ENCODE peak calls at places on chromosomes 16 and 17, in eight cellular contexts. G is fibroblast of the aortic adventitia; K is fibroblast of mammary gland; I is activated T-cell treated with anti-CD3 and anti-CD28 coated beads, Interleukin-2, amount 50 U/mL, for 4 hours; L is epithelial cell of esophagus; W is activated T-helper 1 cell treated with Interleukin-2 at 50 U/mL for 16 hours; F is stimulated activated CD8-positive, alpha-beta memory T cell treated with anti-CD3 and anti-CD28 coated beads, Interleukin-7, amount 100 ng/mL, for 24 hours; M is ovary. V is an unnamed sample.

GRCh38 chr16:70018254-70018653 is 67.1 kb downstream of the CLEC18A start:
- DNase-seq in I (peak; percentile 20), M (no peak), W (peak; percentile 22), K (peak; percentile 30), F (peak; percentile 4), L (peak; percentile 33), G (peak; percentile 4), V (no peak)

GRCh38 chr16:51392651-51393187 is 241.6 kb upstream of the SALL1 start:
- DNase-seq in W (no peak), M (peak; percentile 16), G (peak; percentile 90), I (no peak), L (peak; percentile 67), F (no peak), K (peak; percentile 98), V (peak; percentile 51)

GRCh38 chr17:65588194-65588808 is 26.9 kb upstream of the AXIN2 start:
- DNase-seq in K (no peak), G (peak; percentile 74), M (no peak), I (no peak), F (no peak), W (no peak), L (no peak), V (no peak)

GRCh38 chr16:86961133-86961720 is 356.0 kb downstream of the C16orf95 start:
- DNase-seq in K (peak; percentile 67), M (no peak), I (no peak), F (no peak), G (peak; percentile 29), L (no peak), W (no peak), V (peak; percentile 70)

GRCh38 chr16:75491876-75492275 is 3.4 kb downstream of the CHST6 start:
- DNase-seq in G (no peak), F (no peak), W (no peak), I (no peak), M (no peak), L (no peak), K (no peak), V (peak; percentile 21)

GRCh38 chr16:81711609-81712329 is 67.3 kb upstream of the PLCG2 start:
- DNase-seq in I (no peak), L (peak; percentile 83), G (peak; percentile 85), K (peak; percentile 92), F (no peak), W (no peak), M (peak; percentile 71), V (peak; percentile 68)

GRCh38 chr17:14101976-14102375 is 32.7 kb downstream of the COX10 start:
- DNase-seq in W (no peak), F (no peak), K (no peak), G (no peak), L (peak; percentile 20), I (no peak), M (no peak), V (no peak)

GRCh38 chr17:31388770-31389672 is 2.5 kb upstream of the RAB11FIP4 start:
- DNase-seq in F (peak; percentile 13), G (no peak), K (no peak), W (no peak), I (peak; percentile 46), M (no peak), L (peak; percentile 19), V (peak; percentile 85)